ENCODE peak calls at places on chromosomes 4 and X, in ten cellular contexts. U is suprapubic skin, Y is A549, P is tibial nerve, R is HepG2, L is GM12878, E is ovary, Z is SK-N-SH, Q is transverse colon, J is sigmoid colon. O is an unnamed sample.

GRCh38 chr4:1795304-1796195 is 2.5 kb downstream of the FGFR3 start:
- DNase-seq in L (no peak), J (no peak), Q (peak), Y (no peak), P (no peak), E (no peak), R (peak), U (no peak), Z (no peak), O (no peak)

GRCh38 chr4:15749001-15749400 is 29.1 kb upstream of the CD38 start:
- DNase-seq in U (no peak), R (no peak), L (no peak), P (no peak), Q (no peak), J (no peak), E (no peak), Z (no peak), Y (no peak), O (no peak)

GRCh38 chrX:1476682-1477081 is 24.0 kb upstream of the ASMTL start:
- DNase-seq in L (no peak), E (no peak), Z (no peak), R (no peak), J (peak), U (no peak), Q (no peak), P (no peak), Y (no peak), O (peak)

GRCh38 chr4:78057135-78057599 is at the start of gene FRAS1:
- DNase-seq in R (peak), U (peak), Y (peak), Q (peak), E (no peak), Z (peak), P (no peak), L (no peak), J (peak), O (no peak)

GRCh38 chrX:11242704-11243103 is 50.5 kb upstream of the AMELX start:
- DNase-seq in L (no peak), Y (no peak), R (no peak), Q (no peak), U (no peak), J (no peak), E (no peak), P (no peak), Z (no peak), O (no peak)

GRCh38 chrX:68018248-68019203 is 414.8 kb downstream of the OPHN1 start:
- DNase-seq in U (no peak), Y (peak), E (no peak), J (no peak), Z (peak), L (no peak), R (peak), Q (no peak), P (no peak), O (no peak)

GRCh38 chr4:36242629-36243354 is 1.5 kb downstream of the ARAP2 start:
- DNase-seq in Y (no peak), P (no peak), R (no peak), U (no peak), Q (no peak), J (no peak), L (no peak), Z (no peak), E (no peak), O (no peak)

GRCh38 chr4:137861682-137862081 is 329.4 kb upstream of the PCDH18 start:
- DNase-seq in Q (no peak), Z (peak), U (no peak), L (no peak), R (no peak), J (no peak), Y (peak), P (no peak), E (no peak), O (no peak)

GRCh38 chrX:100316987-100317386 is 93.1 kb downstream of the PCDH19 start:
- DNase-seq in P (no peak), J (no peak), U (no peak), L (no peak), Q (no peak), E (no peak), Z (no peak), Y (no peak), R (no peak), O (no peak)

GRCh38 chr4:122746485-122746965 is 14.0 kb downstream of the BBS12 start:
- DNase-seq in Y (no peak), Z (no peak), P (no peak), L (no peak), R (no peak), U (no peak), Q (no peak), E (no peak), J (no peak), O (no peak)

GRCh38 chr4:98508825-98509539 is 149.4 kb downstream of the TSPAN5 start:
- DNase-seq in Z (no peak), Q (no peak), R (no peak), P (no peak), U (no peak), L (no peak), E (no peak), J (no peak), Y (no peak), O (no peak)

GRCh38 chr4:109298279-109299010 is 4.0 kb downstream of the COL25A1 start:
- DNase-seq in U (no peak), Z (peak), R (no peak), P (no peak), E (no peak), Y (peak), J (no peak), L (no peak), Q (no peak), O (no peak)

GRCh38 chr4:147741190-147741788 is 9.4 kb downstream of the ARHGAP10 start:
- DNase-seq in Q (no peak), L (no peak), Y (no peak), R (no peak), P (no peak), Z (peak), E (no peak), J (no peak), U (no peak), O (no peak)

GRCh38 chr4:153112071-153112460 is 92.2 kb upstream of the TRIM2 start:
- DNase-seq in P (no peak), Y (no peak), E (no peak), Q (peak), U (no peak), J (no peak), L (no peak), Z (no peak), R (no peak), O (no peak)

GRCh38 chr4:100898844-100899243 is 381.0 kb upstream of the EMCN start:
- DNase-seq in Z (no peak), Q (no peak), P (no peak), J (no peak), Y (no peak), U (no peak), E (no peak), L (no peak), R (no peak), O (no peak)

DNA sequence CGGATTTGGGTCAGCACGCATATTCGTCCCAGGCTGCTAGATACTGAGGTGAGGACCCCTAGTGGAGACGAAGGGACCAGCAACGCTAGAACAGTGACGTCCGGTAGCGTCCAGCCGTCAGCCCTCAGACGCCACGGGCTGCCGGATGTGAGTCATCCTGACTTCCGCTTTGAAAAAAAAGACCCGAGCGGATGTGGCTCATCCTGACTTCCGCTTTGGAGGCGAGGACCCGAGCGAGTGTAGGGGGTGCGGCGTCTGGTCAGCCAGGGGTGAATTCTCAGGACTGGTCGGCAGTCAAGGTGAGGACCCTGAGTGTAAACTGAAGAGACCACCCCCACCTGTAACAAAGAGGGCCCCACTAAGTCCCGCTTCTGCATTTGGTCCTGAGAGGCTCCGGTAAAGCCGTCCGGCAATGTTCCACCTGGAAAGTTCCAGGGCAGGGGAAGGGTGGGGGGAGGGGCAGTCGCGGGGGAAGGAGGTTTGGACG is at the start of gene MAGEB2:
- DNase-seq in Q (no peak), L (no peak), E (no peak), U (no peak), Y (no peak), Z (peak), R (no peak), P (no peak), J (no peak), O (no peak)
- TF ChIP-seq EP300 in Q (no peak), L (no peak), E (no peak), U (no peak), Y (no peak), Z (no peak), R (no peak), P (no peak), J (no peak), O (no peak)

GRCh38 chr4:158459085-158459820 is 62.4 kb upstream of the RXFP1 start:
- DNase-seq in Z (no peak), J (no peak), Q (no peak), Y (peak), L (no peak), P (no peak), U (no peak), E (no peak), R (no peak), O (no peak)

GRCh38 chr4:158461336-158461735 is 60.3 kb upstream of the RXFP1 start:
- DNase-seq in Z (no peak), R (no peak), P (no peak), Y (no peak), Q (no peak), E (no peak), J (no peak), L (no peak), U (no peak), O (no peak)

GRCh38 chr4:158458271-158458895 is 63.3 kb upstream of the RXFP1 start:
- DNase-seq in Z (no peak), Y (no peak), Q (no peak), R (no peak), L (no peak), U (no peak), P (no peak), J (no peak), E (no peak), O (no peak)

GRCh38 chr4:158462611-158463010 is 59.1 kb upstream of the RXFP1 start:
- DNase-seq in Y (no peak), Z (no peak), P (no peak), J (no peak), R (no peak), Q (no peak), U (no peak), L (no peak), E (no peak), O (no peak)
- TF ChIP-seq EP300 in Y (no peak), Z (no peak), P (no peak), J (no peak), R (no peak), Q (no peak), U (no peak), L (no peak), E (no peak), O (no peak)

GRCh38 chr4:38111717-38112116 is 151.5 kb downstream of the PTTG2 start:
- DNase-seq in J (no peak), U (no peak), Y (no peak), R (no peak), Q (no peak), Z (no peak), E (no peak), L (no peak), P (no peak), O (no peak)

GRCh38 chr4:38114435-38114834 is 154.2 kb downstream of the PTTG2 start:
- DNase-seq in Z (no peak), P (no peak), L (no peak), Y (no peak), Q (no peak), R (no peak), E (no peak), U (no peak), J (no peak), O (no peak)

GRCh38 chr4:38115601-38116000 is 155.4 kb downstream of the PTTG2 start:
- DNase-seq in R (no peak), J (no peak), Q (no peak), Z (no peak), U (no peak), P (no peak), E (no peak), Y (no peak), L (no peak), O (no peak)

GRCh38 chr4:38113136-38113535 is 152.9 kb downstream of the PTTG2 start:
- DNase-seq in U (no peak), Q (no peak), L (no peak), Z (no peak), J (no peak), Y (no peak), E (no peak), R (no peak), P (no peak), O (no peak)

DNA sequence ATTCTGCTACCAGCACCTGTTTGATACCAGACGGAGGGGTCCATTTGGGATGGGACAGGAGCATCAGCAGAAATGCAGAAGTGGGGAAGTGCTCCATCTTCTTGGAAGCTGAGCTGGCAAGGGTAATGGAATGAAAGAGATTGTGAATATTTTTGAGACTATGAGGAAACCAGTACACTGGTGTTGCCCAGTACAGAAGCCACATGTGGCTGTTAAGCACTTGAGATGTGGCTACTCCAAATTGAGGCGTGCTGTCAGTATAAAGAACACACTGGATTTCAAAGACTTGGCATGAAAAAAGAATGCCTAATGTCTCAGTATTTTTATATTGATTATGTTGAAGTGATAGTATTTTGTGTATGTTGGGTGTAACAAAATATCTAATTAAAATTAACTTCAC is 153.4 kb downstream of the PTTG2 start:
- DNase-seq in Z (no peak), L (no peak), U (no peak), E (no peak), Q (no peak), R (no peak), P (no peak), J (no peak), Y (no peak), O (no peak)
- TF ChIP-seq EP300 in Z (no peak), L (no peak), U (no peak), E (no peak), Q (no peak), R (no peak), P (no peak), J (no peak), Y (no peak), O (no peak)

GRCh38 chr4:107261241-107261874 is 225.2 kb upstream of the DKK2 start:
- DNase-seq in U (no peak), R (no peak), J (no peak), E (no peak), P (no peak), Z (no peak), Q (no peak), L (no peak), Y (no peak), O (no peak)

GRCh38 chr4:107255114-107255513 is 219.0 kb upstream of the DKK2 start:
- DNase-seq in Z (no peak), P (no peak), E (no peak), L (no peak), R (no peak), U (no peak), Q (no peak), Y (no peak), J (no peak), O (no peak)

GRCh38 chr4:107255596-107255995 is 219.5 kb upstream of the DKK2 start:
- DNase-seq in L (no peak), U (no peak), E (no peak), P (no peak), R (no peak), Y (no peak), Q (no peak), J (no peak), Z (no peak), O (no peak)

GRCh38 chr4:107253579-107254068 is 217.5 kb upstream of the DKK2 start:
- DNase-seq in Z (no peak), Q (no peak), J (no peak), L (no peak), R (no peak), E (no peak), U (no peak), Y (no peak), P (no peak), O (no peak)

GRCh38 chr4:107258359-107258758 is 222.2 kb upstream of the DKK2 start:
- DNase-seq in J (no peak), Z (no peak), L (no peak), Y (no peak), Q (no peak), P (no peak), R (no peak), U (no peak), E (no peak), O (no peak)
- TF ChIP-seq EP300 in J (no peak), Z (peak), L (no peak), Y (no peak), Q (no peak), P (no peak), R (no peak), U (no peak), E (no peak), O (no peak)

GRCh38 chr4:120839624-120839973 is 82.9 kb downstream of the PRDM5 start:
- DNase-seq in Y (no peak), Z (no peak), E (no peak), J (no peak), U (no peak), L (no peak), Q (no peak), R (no peak), P (no peak), O (no peak)
- TF ChIP-seq EP300 in Y (no peak), Z (no peak), E (no peak), J (no peak), U (no peak), L (no peak), Q (no peak), R (no peak), P (no peak), O (no peak)

DNA sequence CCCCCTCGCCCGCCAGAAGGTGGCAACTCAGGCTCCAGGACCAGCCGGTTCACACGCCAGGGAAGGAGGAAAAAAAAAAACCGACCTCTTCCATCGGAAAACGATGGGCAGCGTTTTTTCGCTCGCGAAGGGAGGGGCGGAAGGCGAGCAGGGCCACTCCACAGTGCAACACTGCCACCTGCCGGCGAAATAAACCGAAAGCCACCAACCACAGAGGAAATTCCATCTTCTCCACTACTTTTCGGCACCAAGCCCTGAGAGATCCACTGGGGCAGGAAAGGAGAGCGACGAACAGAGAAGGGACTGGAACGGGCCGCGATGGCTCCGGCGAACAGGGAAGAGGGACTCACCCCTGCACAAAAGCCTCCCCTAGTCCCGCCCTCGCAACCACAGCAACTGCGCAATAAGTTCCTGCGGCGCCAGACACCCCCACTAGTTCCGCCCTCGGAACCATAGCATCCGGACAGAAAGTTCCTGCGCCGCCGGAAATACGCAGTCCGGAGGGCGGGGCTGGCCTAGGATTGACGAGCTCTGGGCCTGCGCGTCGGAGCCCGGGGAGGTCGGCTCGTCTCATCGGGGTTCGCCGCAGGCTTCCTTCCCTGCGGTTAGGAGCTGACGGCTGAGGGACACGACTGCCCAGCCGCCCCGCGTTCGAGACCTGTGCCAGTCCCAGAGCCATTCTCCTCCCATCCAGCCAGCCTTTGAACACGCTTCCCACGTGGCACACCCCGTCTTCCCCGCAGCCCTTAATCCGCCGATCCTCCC is 23.4 kb downstream of the FAM156A start:
- DNase-seq in Y (peak), Q (peak), R (peak), P (peak), U (peak), J (peak), Z (peak), E (peak), L (peak), O (peak)
- TF ChIP-seq EP300 in Y (no peak), Q (no peak), R (no peak), P (peak), U (no peak), J (peak), Z (peak), E (no peak), L (peak), O (no peak)

DNA sequence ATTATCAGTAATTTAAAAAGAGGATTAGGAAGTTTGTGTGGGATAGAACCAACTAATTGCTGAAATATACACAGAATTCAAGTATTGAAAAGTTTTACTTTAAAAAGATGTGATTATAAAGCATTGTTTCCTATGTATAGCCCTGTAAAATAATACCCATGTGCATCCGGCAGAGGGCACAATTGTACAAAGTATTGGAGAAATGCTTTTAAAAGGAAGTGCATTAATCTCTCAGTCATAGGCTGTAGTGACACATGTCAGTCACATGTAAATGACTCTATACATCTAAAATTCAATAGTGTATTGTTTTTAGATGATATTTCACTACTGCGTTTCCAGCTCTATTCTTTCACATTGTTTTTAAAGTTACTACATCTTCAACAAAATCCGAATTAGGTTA is 9.7 kb upstream of the GEMIN8 start:
- DNase-seq in U (no peak), Y (peak), E (peak), J (no peak), P (peak), L (no peak), Z (peak), R (peak), Q (peak), O (no peak)
- TF ChIP-seq EP300 in U (no peak), Y (no peak), E (no peak), J (no peak), P (no peak), L (no peak), Z (no peak), R (no peak), Q (no peak), O (no peak)

DNA sequence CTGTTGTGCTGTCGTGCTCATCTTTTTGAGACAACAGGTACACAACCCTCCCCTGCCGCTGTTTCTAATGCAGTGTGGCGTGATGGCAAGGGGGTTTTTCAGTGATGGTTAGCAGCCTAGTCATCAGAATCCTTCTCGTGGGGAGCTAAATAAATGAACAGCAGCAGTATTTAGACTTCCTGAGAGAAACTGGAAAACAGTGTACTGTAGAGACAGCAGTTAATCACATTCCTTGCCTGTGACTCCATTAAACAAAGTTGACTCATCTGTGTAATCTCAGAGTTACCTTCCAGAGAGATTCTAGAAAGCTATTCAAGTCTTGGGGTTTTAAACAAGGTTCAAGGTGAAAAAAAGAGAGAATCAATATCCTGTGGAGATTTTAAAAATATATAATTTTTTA is 1753.2 kb upstream of the PCDH7 start:
- DNase-seq in L (no peak), Y (no peak), E (no peak), R (no peak), Z (no peak), P (no peak), Q (no peak), J (no peak), U (no peak), O (no peak)
- TF ChIP-seq EP300 in L (no peak), Y (no peak), E (no peak), R (no peak), Z (no peak), P (no peak), Q (no peak), J (no peak), U (no peak), O (no peak)

O was measured in esophagus muscularis mucosa.